ENCODE peak calls at places on chromosomes 2 and 18, in four cellular contexts. W is mucosa of gallbladder, S is choroid plexus epithelial cell, A is NCI-H748 treated with DMSO at 0.1 percent for 48 hours. B is an unnamed sample.

GRCh38 chr18:5979971-5980457 is 84.7 kb upstream of the TMEM200C start:
- DNase-seq in A (no peak), S (no peak), W (no peak), B (no peak)

GRCh38 chr2:196275646-196276352 is 104.4 kb upstream of the STK17B start:
- DNase-seq in S (peak), A (no peak), W (no peak), B (no peak)

GRCh38 chr2:204655626-204656025 is 110.4 kb downstream of the PARD3B start:
- DNase-seq in S (no peak), A (no peak), W (no peak), B (no peak)

GRCh38 chr2:137881711-137882110 is 82.6 kb upstream of the HNMT start:
- DNase-seq in S (no peak), A (no peak), W (no peak), B (no peak)

GRCh38 chr18:11511434-11512095 is 97.8 kb upstream of the SLC35G4 start:
- DNase-seq in S (no peak), A (no peak), W (no peak), B (no peak)

GRCh38 chr2:229601396-229601795 is 113.0 kb downstream of the DNER start:
- DNase-seq in W (no peak), S (no peak), A (no peak), B (no peak)

GRCh38 chr2:241803387-241804325 is 5.3 kb upstream of the NEU4 start:
- DNase-seq in S (peak), W (no peak), A (peak), B (no peak)

GRCh38 chr2:189056200-189057106 is 82.3 kb downstream of the COL3A1 start:
- DNase-seq in S (peak), A (no peak), W (no peak), B (no peak)

GRCh38 chr2:237281900-237282306 is 132.1 kb downstream of the COL6A3 start:
- DNase-seq in S (peak), A (no peak), W (no peak), B (peak)

GRCh38 chr2:149540138-149540537 is 47.4 kb downstream of the MMADHC start:
- DNase-seq in A (no peak), W (no peak), S (no peak), B (no peak)

GRCh38 chr2:225041210-225041870 is 928 bp downstream of the DOCK10 start:
- DNase-seq in S (peak), W (no peak), A (peak), B (no peak)

GRCh38 chr18:9094307-9095226 is 7.9 kb upstream of the NDUFV2 start:
- DNase-seq in A (no peak), S (peak), W (no peak), B (peak)

GRCh38 chr2:7904319-7904718 is 777.5 kb upstream of the ID2 start:
- DNase-seq in W (no peak), A (no peak), S (no peak), B (no peak)

GRCh38 chr2:219434718-219435525 is at the start of gene SPEG:
- DNase-seq in W (no peak), A (no peak), S (peak), B (no peak)

GRCh38 chr18:12460874-12461273 is 53.1 kb downstream of the PRELID3A start:
- DNase-seq in A (no peak), W (peak), S (peak), B (no peak)

GRCh38 chr2:151987484-151987883 is 111.4 kb downstream of the CACNB4 start:
- DNase-seq in W (no peak), S (no peak), A (no peak), B (no peak)

GRCh38 chr18:62325806-62326645 is 916 bp downstream of the TNFRSF11A start:
- DNase-seq in W (no peak), A (no peak), S (peak), B (no peak)

GRCh38 chr2:138730497-138731030 is 49.6 kb downstream of the NXPH2 start:
- DNase-seq in W (no peak), S (no peak), A (no peak), B (no peak)

GRCh38 chr2:167492486-167492885 is 604.2 kb downstream of the XIRP2 start:
- DNase-seq in W (no peak), S (peak), A (no peak), B (no peak)

GRCh38 chr2:16208921-16209320 is 268.6 kb downstream of the MYCN start:
- DNase-seq in S (no peak), W (no peak), A (no peak), B (no peak)

GRCh38 chr18:48926420-48926857 is 24.3 kb downstream of the SMAD7 start:
- DNase-seq in W (no peak), A (peak), S (no peak), B (no peak)

GRCh38 chr2:200347301-200347700 is 40.8 kb downstream of the SPATS2L start:
- DNase-seq in A (no peak), S (no peak), W (no peak), B (no peak)

GRCh38 chr2:110727923-110728322 is 4.5 kb upstream of the ACOXL start:
- DNase-seq in A (no peak), S (no peak), W (no peak), B (no peak)

GRCh38 chr2:208033701-208034502 is 8.6 kb upstream of the PLEKHM3 start:
- DNase-seq in S (peak), W (peak), A (peak), B (no peak)

GRCh38 chr18:13454363-13455150 is 236.0 kb downstream of the LDLRAD4 start:
- DNase-seq in S (no peak), A (no peak), W (no peak), B (no peak)

GRCh38 chr2:146579154-146579930 is 1265.5 kb upstream of the ACVR2A start:
- DNase-seq in S (peak), W (no peak), A (no peak), B (peak)

GRCh38 chr18:59455728-59456276 is 96.7 kb upstream of the LMAN1 start:
- DNase-seq in S (peak), W (no peak), A (peak), B (no peak)

GRCh38 chr2:200756618-200757321 is 54.9 kb upstream of the BZW1 start:
- DNase-seq in A (no peak), W (no peak), S (peak), B (peak)

GRCh38 chr2:176140130-176140519 is 10.6 kb downstream of the HOXD8 start:
- DNase-seq in S (no peak), W (no peak), A (no peak), B (no peak)

GRCh38 chr2:231795525-231796327 is 9.5 kb downstream of the COPS7B start:
- DNase-seq in W (peak), S (peak), A (no peak), B (peak)

GRCh38 chr2:150307258-150307657 is 180.2 kb downstream of the RND3 start:
- DNase-seq in A (no peak), W (no peak), S (no peak), B (no peak)

GRCh38 chr2:41197781-41198180 is 745.9 kb upstream of the SLC8A1 start:
- DNase-seq in S (peak), A (no peak), W (no peak), B (no peak)

GRCh38 chr2:138713509-138713908 is 66.7 kb downstream of the NXPH2 start:
- DNase-seq in S (no peak), W (no peak), A (no peak), B (no peak)

GRCh38 chr2:168801961-168802824 is at the start of gene NOSTRIN:
- DNase-seq in S (peak), A (no peak), W (peak), B (no peak)

GRCh38 chr2:109451671-109452070 is 162.1 kb downstream of the SEPTIN10 start:
- DNase-seq in S (no peak), A (no peak), W (no peak), B (no peak)

GRCh38 chr2:182368446-182368845 is 58.4 kb downstream of the PDE1A start:
- DNase-seq in W (no peak), A (no peak), S (peak), B (no peak)

B was measured in HFF-Myc.